ENCODE peak calls at places on chromosomes 3 and 15, in six cellular contexts. E is A549, N is HepG2, Q is NB4, X is endothelial cell of umbilical vein, Z is GM12878. C is an unnamed sample.

GRCh38 chr15:82043726-82044372 is 2.0 kb downstream of the MEX3B start:
- DNase-seq in E (no peak), N (no peak), Q (no peak), X (no peak), Z (no peak), C (no peak)

GRCh38 chr15:55897560-55898336 is 95.7 kb downstream of the NEDD4 start:
- DNase-seq in E (peak), N (peak), Q (peak), X (peak), Z (no peak), C (peak)

GRCh38 chr3:107987036-107987557 is 103.7 kb downstream of the CD47 start:
- DNase-seq in E (peak), N (peak), Q (peak), X (peak), Z (no peak), C (no peak)

GRCh38 chr15:98684995-98685525 is 36.7 kb downstream of the IGF1R start:
- DNase-seq in E (no peak), N (no peak), Q (no peak), X (no peak), Z (no peak), C (no peak)

GRCh38 chr15:32936283-32936918 is 218.6 kb downstream of the GREM1 start:
- DNase-seq in E (peak), N (peak), Q (peak), X (peak), Z (no peak), C (peak)

GRCh38 chr15:42826251-42826890 is 89.4 kb upstream of the CDAN1 start:
- DNase-seq in E (no peak), N (no peak), Q (no peak), X (no peak), Z (no peak), C (no peak)

GRCh38 chr3:152174876-152175575 is 93.7 kb upstream of the MBNL1 start:
- DNase-seq in E (no peak), N (no peak), Q (no peak), X (no peak), Z (no peak), C (no peak)

GRCh38 chr15:64209680-64210334 is 47.0 kb upstream of the PPIB start:
- DNase-seq in E (peak), N (peak), Q (peak), X (peak), Z (peak), C (peak)

GRCh38 chr15:49624046-49624445 is 3.2 kb downstream of the DTWD1 start:
- DNase-seq in E (no peak), N (no peak), Q (no peak), X (no peak), Z (no peak), C (no peak)
- TF ChIP-seq MYC in E (no peak), N (no peak), Q (no peak), X (no peak), Z (no peak), C (no peak)

GRCh38 chr3:78823859-78824258 is 943.9 kb downstream of the ROBO1 start:
- DNase-seq in E (peak), N (peak), Q (no peak), X (no peak), Z (no peak), C (no peak)
- TF ChIP-seq MYC in E (no peak), N (no peak), Q (no peak), X (no peak), Z (no peak), C (no peak)

GRCh38 chr3:113685124-113685523 is 11.3 kb downstream of the USF3 start:
- DNase-seq in E (no peak), N (no peak), Q (no peak), X (no peak), Z (no peak), C (no peak)
- TF ChIP-seq MYC in E (no peak), N (no peak), Q (no peak), X (no peak), Z (no peak), C (no peak)

DNA sequence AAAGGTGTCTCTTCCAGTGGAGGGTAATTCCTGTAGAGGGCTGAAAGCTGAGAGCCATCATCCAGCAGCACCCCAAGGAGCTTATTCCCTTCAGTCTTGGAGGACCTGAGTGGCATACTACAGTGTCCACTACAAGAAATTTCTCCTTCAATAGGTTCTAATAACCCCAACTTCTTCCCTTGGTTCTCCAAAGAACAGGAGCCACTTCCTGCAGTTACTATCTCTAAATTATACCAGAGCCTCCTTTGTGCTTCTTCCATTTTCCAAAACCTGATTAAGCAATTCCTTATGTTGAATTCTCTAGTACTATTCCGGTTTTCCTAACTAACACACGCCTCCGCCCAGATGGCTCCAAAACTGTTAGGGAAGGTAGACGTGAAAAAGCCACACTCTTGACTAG is 50.4 kb downstream of the DCLK3 start:
- DNase-seq in E (no peak), N (no peak), Q (no peak), X (no peak), Z (no peak), C (no peak)
- TF ChIP-seq MYC in E (no peak), N (no peak), Q (no peak), X (no peak), Z (no peak), C (no peak)

GRCh38 chr3:118912188-118912587 is 122.5 kb downstream of the IGSF11 start:
- DNase-seq in E (no peak), N (no peak), Q (no peak), X (no peak), Z (no peak), C (no peak)
- TF ChIP-seq MYC in E (no peak), N (no peak), Q (no peak), X (no peak), Z (no peak), C (no peak)

GRCh38 chr3:139260793-139261736 is 82.8 kb upstream of the MRPS22 start:
- DNase-seq in E (no peak), N (no peak), Q (no peak), X (no peak), Z (no peak), C (no peak)

GRCh38 chr3:139261754-139262632 is 81.8 kb upstream of the MRPS22 start:
- DNase-seq in E (no peak), N (no peak), Q (no peak), X (no peak), Z (no peak), C (no peak)

GRCh38 chr3:139258276-139258675 is 85.5 kb upstream of the MRPS22 start:
- DNase-seq in E (no peak), N (no peak), Q (no peak), X (no peak), Z (no peak), C (no peak)

GRCh38 chr3:139259398-139259797 is 84.4 kb upstream of the MRPS22 start:
- DNase-seq in E (no peak), N (no peak), Q (no peak), X (no peak), Z (no peak), C (no peak)

DNA sequence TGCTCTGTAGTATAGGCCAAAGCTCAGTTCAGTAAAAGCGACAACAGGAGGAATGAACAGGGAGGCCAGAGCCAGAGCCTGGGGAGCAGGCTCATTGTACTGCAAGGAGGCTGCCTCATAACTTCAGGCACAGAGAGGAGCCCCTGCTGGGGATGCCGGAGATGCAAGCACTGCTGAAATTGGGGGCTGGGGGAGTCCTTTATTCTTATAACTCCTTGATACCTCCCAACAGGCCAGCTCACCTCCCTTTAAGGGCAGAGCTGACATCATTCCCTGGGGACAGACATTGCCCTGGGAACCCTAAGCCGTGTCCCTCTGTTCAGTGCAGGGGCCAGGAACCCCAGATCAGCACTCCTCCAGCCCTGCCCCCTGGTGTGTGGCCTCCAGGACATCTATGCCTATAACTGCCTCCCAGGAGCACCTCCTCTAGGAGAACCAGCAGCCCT is 83.8 kb upstream of the MRPS22 start:
- DNase-seq in E (no peak), N (no peak), Q (no peak), X (no peak), Z (no peak), C (no peak)
- TF ChIP-seq MYC in E (no peak), N (no peak), Q (no peak), X (no peak), Z (no peak), C (no peak)

DNA sequence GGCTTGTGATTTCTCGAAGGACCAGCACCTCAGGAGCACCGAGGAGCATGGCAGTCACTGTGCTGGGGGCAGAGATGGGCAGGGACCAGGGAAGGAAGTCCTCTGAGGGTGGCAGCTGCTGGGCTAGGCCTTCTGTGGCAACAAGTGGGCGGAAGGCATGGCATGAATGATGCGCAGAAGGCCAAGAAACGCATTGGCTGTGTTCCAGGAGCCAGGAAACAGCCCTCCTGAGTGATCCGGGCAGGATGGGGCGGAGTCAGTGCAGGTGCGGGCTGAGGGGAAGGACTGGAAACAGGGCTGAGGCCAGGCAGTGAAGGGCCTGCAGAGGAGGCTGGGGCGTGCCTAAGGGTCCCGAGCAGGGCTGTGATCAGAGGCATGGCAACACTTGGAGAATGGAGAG is 23.6 kb downstream of the MRPS11 start:
- DNase-seq in E (no peak), N (no peak), Q (no peak), X (no peak), Z (no peak), C (no peak)
- TF ChIP-seq MYC in E (no peak), N (no peak), Q (no peak), X (no peak), Z (no peak), C (no peak)

GRCh38 chr15:80785811-80786354 is 6.7 kb downstream of the CEMIP start:
- DNase-seq in E (no peak), N (no peak), Q (no peak), X (no peak), Z (no peak), C (no peak)

GRCh38 chr15:80779658-80780415 is 667 bp downstream of the CEMIP start:
- DNase-seq in E (peak), N (peak), Q (no peak), X (peak), Z (no peak), C (no peak)

GRCh38 chr15:80780416-80781221 is 1.4 kb downstream of the CEMIP start:
- DNase-seq in E (peak), N (peak), Q (no peak), X (peak), Z (no peak), C (peak)

GRCh38 chr15:80785335-80785734 is 6.2 kb downstream of the CEMIP start:
- DNase-seq in E (no peak), N (no peak), Q (no peak), X (no peak), Z (no peak), C (no peak)

DNA sequence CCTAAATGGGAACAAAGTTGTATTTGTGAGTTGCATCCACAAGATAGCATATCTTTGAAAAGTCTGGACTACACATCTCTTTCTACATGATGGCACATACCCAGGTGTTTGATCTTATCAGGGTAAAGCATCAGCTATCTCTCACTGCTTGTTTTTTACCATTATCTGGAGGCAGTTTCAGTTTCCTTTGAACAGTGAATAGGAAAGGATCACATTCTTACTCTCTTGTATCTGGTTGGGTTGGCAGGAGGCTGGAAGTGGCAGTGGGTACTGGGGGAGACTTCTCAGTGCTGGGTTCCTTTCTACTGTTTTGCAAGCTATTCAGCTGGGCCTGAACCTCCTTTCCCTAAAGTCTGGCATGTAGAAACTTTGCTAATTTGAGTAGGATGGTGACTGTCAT is 4.1 kb downstream of the CEMIP start:
- DNase-seq in E (no peak), N (no peak), Q (no peak), X (no peak), Z (no peak), C (no peak)
- TF ChIP-seq MYC in E (no peak), N (no peak), Q (no peak), X (no peak), Z (no peak), C (no peak)